ENCODE peak calls at places on chromosome 1, in six cellular contexts. S is heart left ventricle, U is HepG2, W is suprapubic skin, H is HCT116, Z is tibial nerve. Q is an unnamed sample.

GRCh38 chr1:227782226-227782625 is 33.2 kb upstream of the PRSS38 start:
- DNase-seq in S (no peak), U (no peak), W (peak), H (no peak), Z (peak), Q (peak)

GRCh38 chr1:156154317-156154749 is 948 bp downstream of the SEMA4A start:
- DNase-seq in S (no peak), U (no peak), W (no peak), H (no peak), Z (no peak), Q (no peak)

GRCh38 chr1:164709541-164710287 is 150.7 kb downstream of the PBX1 start:
- DNase-seq in S (no peak), U (no peak), W (no peak), H (no peak), Z (no peak), Q (no peak)

GRCh38 chr1:41846595-41846994 is 72.1 kb downstream of the HIVEP3 start:
- DNase-seq in S (no peak), U (no peak), W (no peak), H (no peak), Z (no peak), Q (no peak)

GRCh38 chr1:94790246-94790645 is 29.9 kb upstream of the SLC44A3 start:
- DNase-seq in S (no peak), U (no peak), W (no peak), H (no peak), Z (no peak), Q (no peak)

GRCh38 chr1:223887724-223888428 is 42.1 kb upstream of the TP53BP2 start:
- DNase-seq in S (no peak), U (no peak), W (no peak), H (peak), Z (no peak), Q (no peak)

GRCh38 chr1:181397841-181398240 is 85.5 kb upstream of the CACNA1E start:
- DNase-seq in S (no peak), U (no peak), W (no peak), H (no peak), Z (no peak), Q (no peak)

GRCh38 chr1:157776971-157777386 is at the start of gene FCRL2:
- DNase-seq in S (no peak), U (no peak), W (no peak), H (no peak), Z (no peak), Q (no peak)

GRCh38 chr1:26959722-26960624 is at the start of gene KDF1:
- DNase-seq in S (no peak), U (no peak), W (no peak), H (peak), Z (no peak), Q (no peak)

GRCh38 chr1:147496571-147496970 is 44.7 kb upstream of the BCL9 start:
- DNase-seq in S (no peak), U (peak), W (peak), H (peak), Z (no peak), Q (no peak)

GRCh38 chr1:230271396-230272035 is 154.6 kb downstream of the PGBD5 start:
- DNase-seq in S (no peak), U (no peak), W (peak), H (no peak), Z (no peak), Q (no peak)

GRCh38 chr1:59455206-59455605 is 158.3 kb downstream of the FGGY start:
- DNase-seq in S (no peak), U (no peak), W (no peak), H (no peak), Z (no peak), Q (no peak)

GRCh38 chr1:22452401-22452963 is 831 bp downstream of the ZBTB40 start:
- DNase-seq in S (no peak), U (no peak), W (no peak), H (no peak), Z (no peak), Q (no peak)

GRCh38 chr1:18908911-18909771 is 6.8 kb upstream of the ALDH4A1 start:
- DNase-seq in S (no peak), U (no peak), W (no peak), H (no peak), Z (no peak), Q (no peak)

GRCh38 chr1:32406629-32407111 is 12.4 kb upstream of the BSDC1 start:
- DNase-seq in S (no peak), U (peak), W (no peak), H (no peak), Z (no peak), Q (no peak)

GRCh38 chr1:19811206-19811851 is 3.8 kb downstream of the RNF186 start:
- DNase-seq in S (no peak), U (peak), W (no peak), H (peak), Z (no peak), Q (no peak)

GRCh38 chr1:15975358-15975804 is 520 bp downstream of the ZBTB17 start:
- DNase-seq in S (peak), U (peak), W (no peak), H (no peak), Z (no peak), Q (no peak)

GRCh38 chr1:46372440-46372839 is 21.7 kb upstream of the FAAH start:
- DNase-seq in S (no peak), U (no peak), W (no peak), H (no peak), Z (no peak), Q (no peak)

GRCh38 chr1:109807822-109808680 is 44.3 kb upstream of the EPS8L3 start:
- DNase-seq in S (no peak), U (no peak), W (no peak), H (no peak), Z (no peak), Q (no peak)

GRCh38 chr1:27001570-27002360 is 8.3 kb downstream of the TRNP1 start:
- DNase-seq in S (peak), U (peak), W (no peak), H (no peak), Z (peak), Q (no peak)

DNA sequence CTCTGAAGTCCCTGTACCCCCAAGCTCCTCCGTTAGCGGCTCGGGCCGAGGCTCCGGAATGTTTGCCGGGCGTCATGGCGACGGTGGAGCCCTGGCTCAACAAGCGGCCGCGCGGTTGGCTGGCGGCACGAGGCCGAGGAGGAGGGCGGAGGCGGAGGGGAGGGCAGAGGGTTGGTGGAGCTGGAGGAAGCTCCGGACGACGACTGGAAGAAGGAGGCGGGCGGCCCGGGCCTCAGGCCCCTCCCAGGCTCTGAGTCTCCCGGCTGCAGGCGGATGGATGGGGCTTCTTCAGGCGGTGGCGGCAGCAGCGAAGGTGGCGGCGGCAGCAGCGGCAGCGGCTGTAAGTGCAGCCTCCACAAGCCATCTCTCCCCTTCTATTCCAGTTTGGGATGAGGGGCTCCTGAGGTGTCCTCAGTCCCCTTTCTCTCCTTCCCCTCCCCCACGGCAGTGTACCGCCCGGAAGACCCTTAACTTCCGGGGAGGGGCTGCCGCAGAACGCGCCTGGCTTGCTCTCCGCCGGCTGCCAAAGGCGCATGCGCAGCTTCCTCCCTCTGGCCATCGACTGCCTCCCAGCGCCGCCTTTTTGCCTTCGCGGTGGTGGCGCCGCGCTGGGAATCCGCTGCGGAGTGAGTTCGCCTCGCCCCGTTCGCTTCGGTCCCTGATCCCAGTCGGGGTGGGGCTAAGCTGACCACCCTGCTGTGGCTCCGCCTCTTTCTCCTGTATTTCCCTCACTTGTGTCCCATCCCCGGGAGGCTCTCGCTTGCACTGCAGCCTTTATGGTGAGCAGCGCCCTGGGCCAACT is at the start of the genes DNAI4 and MIER1:
- DNase-seq in S (peak), U (peak), W (peak), H (peak), Z (peak), Q (no peak)
- TF ChIP-seq POLR2A in S (peak), U (peak), W (no peak), H (peak), Z (peak), Q (no peak)

GRCh38 chr1:93692983-93693591 is 11.4 kb upstream of the BCAR3 start:
- DNase-seq in S (no peak), U (peak), W (no peak), H (peak), Z (no peak), Q (no peak)

GRCh38 chr1:93695411-93696005 is 13.9 kb upstream of the BCAR3 start:
- DNase-seq in S (no peak), U (no peak), W (no peak), H (no peak), Z (no peak), Q (no peak)

GRCh38 chr1:93694039-93694438 is 12.4 kb upstream of the BCAR3 start:
- DNase-seq in S (no peak), U (no peak), W (no peak), H (no peak), Z (no peak), Q (no peak)

GRCh38 chr1:93692451-93692861 is 10.8 kb upstream of the BCAR3 start:
- DNase-seq in S (no peak), U (no peak), W (no peak), H (no peak), Z (no peak), Q (no peak)

DNA sequence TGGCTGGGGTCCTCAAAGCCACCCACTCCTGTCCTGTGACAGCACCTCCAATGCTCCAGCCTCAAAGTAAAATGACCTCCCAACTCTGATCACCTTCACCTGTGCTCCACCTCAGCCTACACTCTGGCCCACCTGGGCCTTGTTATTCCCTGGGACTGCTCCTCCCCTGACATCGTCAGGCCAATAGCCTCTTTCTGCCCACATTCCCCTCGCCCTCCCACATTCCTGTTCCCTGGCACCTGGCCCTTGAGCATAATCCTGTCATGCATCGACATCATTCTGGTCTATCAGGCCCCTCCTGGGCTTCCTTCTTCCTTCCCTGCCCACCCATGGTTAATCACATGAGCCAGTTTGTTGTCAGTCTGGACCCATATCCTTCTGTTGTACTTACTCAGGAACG is 13.2 kb upstream of the BCAR3 start:
- DNase-seq in S (no peak), U (no peak), W (no peak), H (no peak), Z (no peak), Q (no peak)
- TF ChIP-seq POLR2A in S (no peak), U (no peak), W (no peak), H (no peak), Z (no peak), Q (no peak)

DNA sequence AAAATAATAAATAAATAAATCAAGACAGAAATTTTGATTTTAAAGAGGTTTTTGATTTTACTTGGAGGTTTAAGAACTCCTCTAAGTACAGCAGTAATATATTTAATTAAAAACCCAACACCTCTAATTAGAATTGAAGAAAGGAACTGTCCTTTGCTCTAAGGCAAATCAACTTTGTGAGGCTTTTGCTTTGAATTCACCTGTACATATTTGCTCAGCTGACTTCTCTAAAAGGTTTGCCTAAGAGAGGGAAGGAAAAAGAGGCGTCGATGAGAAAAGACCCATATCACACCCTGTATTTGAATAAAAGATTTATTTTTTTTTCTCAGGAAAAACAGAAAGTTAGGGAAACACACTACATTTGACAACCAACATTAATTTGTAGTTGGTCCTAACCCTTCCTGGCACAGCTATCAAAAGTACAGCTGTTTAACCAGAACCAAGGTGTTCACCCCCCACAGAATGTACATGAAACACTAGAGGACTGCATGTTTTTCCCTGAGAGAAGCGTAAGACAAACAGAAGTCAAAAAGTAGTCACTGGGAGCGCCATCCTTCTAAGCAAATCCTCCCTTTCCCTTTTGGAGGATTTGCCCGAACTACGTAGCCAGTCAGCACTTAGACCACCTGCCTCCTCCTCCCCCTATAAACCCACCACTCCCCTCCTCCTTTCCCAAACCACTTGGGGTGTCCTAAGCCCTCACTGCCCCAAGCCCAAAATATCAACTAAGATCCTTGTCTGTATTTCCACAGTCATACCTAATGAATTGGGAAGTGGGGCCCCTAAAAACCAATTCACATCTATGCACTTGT is 4.9 kb downstream of the MCL1 start:
- DNase-seq in S (no peak), U (no peak), W (no peak), H (no peak), Z (no peak), Q (no peak)
- TF ChIP-seq POLR2A in S (no peak), U (peak), W (no peak), H (no peak), Z (no peak), Q (no peak)

GRCh38 chr1:160767417-160768294 is 28.3 kb upstream of the LY9 start:
- DNase-seq in S (no peak), U (no peak), W (no peak), H (no peak), Z (no peak), Q (no peak)
- TF ChIP-seq POLR2A in S (no peak), U (no peak), W (no peak), H (no peak), Z (no peak), Q (no peak)

GRCh38 chr1:203424861-203425667 is 50.5 kb upstream of the PRELP start:
- DNase-seq in S (no peak), U (no peak), W (no peak), H (no peak), Z (no peak), Q (no peak)

GRCh38 chr1:203425668-203425999 is 50.0 kb upstream of the PRELP start:
- DNase-seq in S (no peak), U (no peak), W (no peak), H (no peak), Z (no peak), Q (no peak)

GRCh38 chr1:203426349-203426748 is 49.3 kb upstream of the PRELP start:
- DNase-seq in S (no peak), U (no peak), W (no peak), H (no peak), Z (no peak), Q (no peak)

GRCh38 chr1:203427451-203427850 is 48.2 kb upstream of the PRELP start:
- DNase-seq in S (no peak), U (no peak), W (no peak), H (no peak), Z (no peak), Q (no peak)

DNA sequence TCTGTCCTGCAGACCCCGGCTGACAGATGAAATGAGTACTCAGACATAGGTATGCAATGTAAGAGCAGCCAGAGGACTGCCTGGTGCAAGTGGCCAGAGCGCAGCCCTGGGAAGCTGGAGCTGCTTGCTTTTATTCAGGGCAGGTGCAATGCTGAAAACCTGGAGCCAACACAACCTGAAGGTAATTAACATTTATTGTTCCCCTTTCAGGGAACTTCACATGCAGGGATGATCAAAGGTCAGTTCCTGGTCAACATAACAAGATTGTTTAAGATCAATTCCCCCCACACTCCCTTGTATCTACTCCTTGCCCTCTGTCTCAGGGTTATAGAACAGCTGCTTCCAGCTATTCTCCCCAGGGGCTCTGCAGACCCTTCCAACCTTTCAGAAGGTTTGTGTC is 48.7 kb upstream of the PRELP start:
- DNase-seq in S (no peak), U (no peak), W (no peak), H (no peak), Z (no peak), Q (no peak)
- TF ChIP-seq POLR2A in S (no peak), U (no peak), W (no peak), H (no peak), Z (no peak), Q (no peak)

GRCh38 chr1:150268342-150268705 is 492 bp downstream of the APH1A start:
- DNase-seq in S (no peak), U (no peak), W (no peak), H (no peak), Z (no peak), Q (no peak)

GRCh38 chr1:150267896-150268295 is 920 bp downstream of the APH1A start:
- DNase-seq in S (no peak), U (no peak), W (no peak), H (no peak), Z (no peak), Q (no peak)

GRCh38 chr1:150272379-150272840 is at the start of gene C1orf54:
- DNase-seq in S (peak), U (no peak), W (no peak), H (no peak), Z (peak), Q (no peak)

GRCh38 chr1:150273310-150273709 is 720 bp downstream of the C1orf54 start:
- DNase-seq in S (no peak), U (no peak), W (no peak), H (no peak), Z (no peak), Q (no peak)

DNA sequence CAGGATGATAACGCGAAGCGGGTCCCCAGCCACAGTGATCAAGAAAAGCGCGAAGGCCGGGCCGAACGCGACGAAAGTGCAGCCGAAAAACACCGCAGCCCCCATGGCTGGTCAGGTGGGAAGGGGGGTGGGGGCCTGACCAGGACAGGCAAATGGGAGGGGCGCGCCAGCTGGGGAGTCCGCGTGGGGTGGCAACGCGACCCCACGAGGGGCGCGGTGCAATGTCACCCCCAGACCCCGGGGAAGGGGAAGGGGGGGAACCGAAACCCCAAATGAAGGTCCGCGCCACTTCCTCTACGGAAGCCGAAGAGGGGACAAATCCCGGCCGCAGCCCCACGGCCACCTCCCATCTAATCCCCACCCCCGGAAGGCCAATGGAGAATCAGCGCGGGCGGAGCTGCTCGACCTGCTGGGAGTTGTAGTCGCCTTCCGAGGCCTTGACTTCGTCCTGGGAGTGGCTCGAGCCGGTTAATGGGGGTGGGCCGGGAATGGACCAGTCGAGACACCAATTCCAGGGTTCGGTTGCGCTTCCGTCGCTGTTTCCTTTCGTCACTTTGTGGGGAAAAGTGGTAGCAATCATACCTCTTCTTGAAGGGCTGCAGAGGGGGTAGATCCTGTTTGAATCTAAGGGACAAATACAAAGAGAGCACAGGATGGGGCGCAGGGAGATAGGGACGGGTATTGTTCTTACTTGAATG is at the start of gene APH1A:
- DNase-seq in S (peak), U (peak), W (peak), H (peak), Z (peak), Q (peak)
- TF ChIP-seq POLR2A in S (peak), U (peak), W (no peak), H (no peak), Z (peak), Q (no peak)

GRCh38 chr1:77308889-77309621 is 27.2 kb downstream of the AK5 start:
- DNase-seq in S (no peak), U (no peak), W (no peak), H (no peak), Z (no peak), Q (no peak)
- TF ChIP-seq POLR2A in S (no peak), U (no peak), W (no peak), H (no peak), Z (no peak), Q (no peak)

GRCh38 chr1:89545264-89546038 is 20.8 kb downstream of the LRRC8B start:
- DNase-seq in S (no peak), U (no peak), W (no peak), H (peak), Z (no peak), Q (no peak)
- TF ChIP-seq POLR2A in S (no peak), U (no peak), W (no peak), H (no peak), Z (no peak), Q (no peak)

Q was measured in vagina.